ENCODE peak calls at places on chromosome X, in six cellular contexts. N is iris pigment epithelial cell, L is H54, W is globus pallidus, R is Peyer's patch, B is neural crest cell. A is an unnamed sample.

GRCh38 chrX:18698762-18699650 is 8.4 kb upstream of the PPEF1 start:
- DNase-seq in N (no peak), L (no peak), W (no peak), R (no peak), B (no peak), A (no peak)

GRCh38 chrX:134537179-134537945 is 77.4 kb downstream of the HPRT1 start:
- DNase-seq in N (peak), L (peak), W (no peak), R (no peak), B (no peak), A (no peak)

GRCh38 chrX:1657367-1658082 is 42.7 kb downstream of the ASMT start:
- DNase-seq in N (peak), L (peak), W (no peak), R (peak), B (no peak), A (no peak)

GRCh38 chrX:48940404-48940955 is 16.9 kb downstream of the OTUD5 start:
- DNase-seq in N (no peak), L (no peak), W (no peak), R (no peak), B (no peak), A (no peak)

GRCh38 chrX:53288173-53288572 is 6.8 kb upstream of the IQSEC2 start:
- DNase-seq in N (no peak), L (no peak), W (peak), R (no peak), B (peak), A (no peak)

GRCh38 chrX:37824491-37825224 is 22.7 kb downstream of the DYNLT3 start:
- DNase-seq in N (no peak), L (no peak), W (no peak), R (no peak), B (no peak), A (no peak)

GRCh38 chrX:16113978-16114554 is 9.3 kb upstream of the GRPR start:
- DNase-seq in N (no peak), L (no peak), W (no peak), R (no peak), B (no peak), A (no peak)

GRCh38 chrX:134548844-134549205 is 88.9 kb downstream of the HPRT1 start:
- DNase-seq in N (no peak), L (no peak), W (no peak), R (no peak), B (no peak), A (no peak)

GRCh38 chrX:118928126-118928525 is 46.3 kb upstream of the LONRF3 start:
- DNase-seq in N (peak), L (no peak), W (no peak), R (no peak), B (no peak), A (no peak)

GRCh38 chrX:96621811-96622210 is 62.8 kb upstream of the DIAPH2 start:
- DNase-seq in N (no peak), L (no peak), W (no peak), R (no peak), B (no peak), A (no peak)

GRCh38 chrX:118745570-118745969 is 18.2 kb downstream of the IL13RA1 start:
- DNase-seq in N (peak), L (no peak), W (no peak), R (no peak), B (no peak), A (no peak)

GRCh38 chrX:42123369-42123768 is 200.0 kb upstream of the CASK start:
- DNase-seq in N (no peak), L (no peak), W (no peak), R (no peak), B (no peak), A (no peak)

GRCh38 chrX:10833299-10834169 is 213.1 kb upstream of the MID1 start:
- DNase-seq in N (peak), L (no peak), W (peak), R (no peak), B (peak), A (no peak)

GRCh38 chrX:133473451-133473850 is 58.2 kb upstream of the GPC4 start:
- DNase-seq in N (no peak), L (no peak), W (no peak), R (no peak), B (no peak), A (no peak)

GRCh38 chrX:24506082-24506481 is 41.0 kb downstream of the PDK3 start:
- DNase-seq in N (peak), L (peak), W (no peak), R (no peak), B (no peak), A (no peak)

GRCh38 chrX:1466232-1466661 is 13.5 kb upstream of the ASMTL start:
- DNase-seq in N (no peak), L (no peak), W (no peak), R (peak), B (no peak), A (no peak)

GRCh38 chrX:23802431-23802830 is 19.5 kb downstream of the SAT1 start:
- DNase-seq in N (peak), L (no peak), W (no peak), R (no peak), B (no peak), A (no peak)

GRCh38 chrX:5068550-5068949 is 1160.1 kb downstream of the NLGN4X start:
- DNase-seq in N (no peak), L (no peak), W (no peak), R (no peak), B (no peak), A (no peak)

GRCh38 chrX:40266490-40267333 is 169.0 kb upstream of the BCOR start:
- DNase-seq in N (peak), L (peak), W (peak), R (peak), B (peak), A (no peak)

GRCh38 chrX:9853307-9853706 is 67.1 kb downstream of the SHROOM2 start:
- DNase-seq in N (no peak), L (no peak), W (no peak), R (no peak), B (no peak), A (no peak)

GRCh38 chrX:11450354-11450753 is 157.1 kb downstream of the AMELX start:
- DNase-seq in N (no peak), L (no peak), W (no peak), R (no peak), B (no peak), A (no peak)

GRCh38 chrX:103536071-103536470 is 16.8 kb upstream of the RAB40A start:
- DNase-seq in N (peak), L (no peak), W (no peak), R (no peak), B (no peak), A (no peak)

GRCh38 chrX:107699611-107700010 is 71.3 kb downstream of the PRPS1 start:
- DNase-seq in N (no peak), L (no peak), W (no peak), R (no peak), B (no peak), A (no peak)

GRCh38 chrX:30971761-30972603 is 82.9 kb upstream of the TAB3 start:
- DNase-seq in N (peak), L (peak), W (peak), R (no peak), B (peak), A (peak)

GRCh38 chrX:75156537-75156945 is 458 bp upstream of the ABCB7 start:
- DNase-seq in N (peak), L (no peak), W (peak), R (no peak), B (no peak), A (no peak)

GRCh38 chrX:108070891-108071290 is 20.5 kb downstream of the PSMD10 start:
- DNase-seq in N (peak), L (no peak), W (no peak), R (no peak), B (no peak), A (no peak)

GRCh38 chrX:134669378-134670098 is 11.3 kb upstream of the PLAC1 start:
- DNase-seq in N (peak), L (peak), W (no peak), R (no peak), B (no peak), A (no peak)

GRCh38 chrX:17521871-17522693 is 147.1 kb downstream of the NHS start:
- DNase-seq in N (peak), L (peak), W (no peak), R (no peak), B (no peak), A (no peak)

GRCh38 chrX:43064096-43064495 is 286.1 kb upstream of the PPP1R2C start:
- DNase-seq in N (no peak), L (no peak), W (no peak), R (no peak), B (no peak), A (no peak)

GRCh38 chrX:114268643-114269042 is 315.2 kb upstream of the HTR2C start:
- DNase-seq in N (no peak), L (no peak), W (no peak), R (no peak), B (no peak), A (no peak)

GRCh38 chrX:65697915-65698796 is 30.7 kb downstream of the MSN start:
- DNase-seq in N (peak), L (no peak), W (no peak), R (peak), B (no peak), A (no peak)

A was measured in Panc1.